ENCODE peak calls at places on chromosomes 4 and X, in six cellular contexts. X is psoas muscle; Q is colonic mucosa; H is effector memory CD4-positive, alpha-beta T cell; I is sigmoid colon; C is OCI-LY7. V is an unnamed sample. For H3K4me1, the result is how much of the 10 kb centered on the place peaks cover.

GRCh38 chrX:75609361-75609760 is 86.5 kb upstream of the ZDHHC15 start:
- DNase-seq in X (no peak), Q (no peak), H (no peak), I (no peak), C (no peak), V (no peak)

GRCh38 chrX:96684339-96685204 is at the start of gene DIAPH2:
- DNase-seq in X (peak), Q (peak), H (peak), I (peak), C (peak), V (peak)

GRCh38 chr4:151248519-151248918 is 28.4 kb upstream of the PRSS48 start:
- DNase-seq in X (no peak), Q (no peak), H (no peak), I (no peak), C (no peak), V (no peak)

GRCh38 chrX:24777660-24778059 is 83.9 kb downstream of the POLA1 start:
- DNase-seq in X (no peak), Q (no peak), H (no peak), I (no peak), C (peak), V (no peak)

GRCh38 chr4:136056748-136057147 is 1475.5 kb downstream of the PCDH18 start:
- DNase-seq in X (no peak), Q (no peak), H (no peak), I (no peak), C (no peak), V (no peak)

GRCh38 chrX:105823092-105823454 is 734 bp downstream of the NRK start:
- DNase-seq in X (no peak), Q (no peak), H (no peak), I (no peak), C (no peak), V (no peak)

GRCh38 chr4:155161357-155161756 is 47.1 kb upstream of the NPY2R start:
- DNase-seq in X (no peak), Q (no peak), H (no peak), I (no peak), C (no peak), V (no peak)

GRCh38 chr4:123741906-123742305 is 345.3 kb downstream of the SPRY1 start:
- DNase-seq in X (no peak), Q (no peak), H (no peak), I (no peak), C (no peak), V (no peak)

GRCh38 chr4:152778656-152779512 is 646 bp downstream of the TIGD4 start:
- DNase-seq in X (no peak), Q (peak), H (no peak), I (peak), C (peak), V (peak)

GRCh38 chr4:73599182-73599581 is 21.1 kb downstream of the RASSF6 start:
- DNase-seq in X (no peak), Q (peak), H (no peak), I (no peak), C (peak), V (no peak)

GRCh38 chr4:75658881-75659280 is 14.3 kb downstream of the G3BP2 start:
- DNase-seq in X (no peak), Q (no peak), H (no peak), I (no peak), C (no peak), V (no peak)

GRCh38 chrX:19744231-19744630 is 143.2 kb downstream of the SH3KBP1 start:
- DNase-seq in X (no peak), Q (no peak), H (no peak), I (no peak), C (no peak), V (no peak)

GRCh38 chr4:182380701-182381295 is 137.6 kb downstream of the TENM3 start:
- DNase-seq in X (no peak), Q (no peak), H (no peak), I (no peak), C (no peak), V (no peak)

GRCh38 chr4:103168993-103169392 is 29.1 kb downstream of the CENPE start:
- DNase-seq in X (no peak), Q (no peak), H (no peak), I (no peak), C (no peak), V (no peak)

GRCh38 chr4:18075823-18076433 is 54.4 kb upstream of the LCORL start:
- DNase-seq in X (peak), Q (peak), H (no peak), I (no peak), C (peak), V (peak)

GRCh38 chr4:180059216-180059881 is 2183.9 kb upstream of the TENM3 start:
- DNase-seq in X (peak), Q (peak), H (no peak), I (no peak), C (no peak), V (no peak)

GRCh38 chr4:174334628-174335027 is 50.9 kb downstream of the CEP44 start:
- DNase-seq in X (no peak), Q (no peak), H (no peak), I (no peak), C (no peak), V (no peak)

GRCh38 chr4:126834854-126835253 is 797.9 kb upstream of the INTU start:
- DNase-seq in X (no peak), Q (no peak), H (no peak), I (no peak), C (no peak), V (no peak)

GRCh38 chr4:148834804-148835598 is 392.8 kb upstream of the NR3C2 start:
- DNase-seq in X (no peak), Q (no peak), H (no peak), I (no peak), C (peak), V (no peak)

GRCh38 chr4:3369781-3370660 is 71.7 kb upstream of the HGFAC start:
- DNase-seq in X (no peak), Q (no peak), H (peak), I (peak), C (no peak), V (peak)

GRCh38 chr4:3366893-3367775 is 74.3 kb downstream of the RGS12 start:
- DNase-seq in X (no peak), Q (no peak), H (no peak), I (peak), C (no peak), V (no peak)

GRCh38 chr4:3367866-3368265 is 73.9 kb upstream of the HGFAC start:
- DNase-seq in X (no peak), Q (no peak), H (no peak), I (no peak), C (no peak), V (no peak)

GRCh38 chr4:3368841-3369760 is 72.7 kb upstream of the HGFAC start:
- DNase-seq in X (no peak), Q (no peak), H (no peak), I (peak), C (no peak), V (no peak)

GRCh38 chr4:3368334-3368733 is 73.4 kb upstream of the HGFAC start:
- DNase-seq in X (no peak), Q (no peak), H (no peak), I (peak), C (no peak), V (no peak)
- H3K4me1 ChIP-seq in X (under half), Q (under half), H (under half), I (under half), C (under half), V (under half)

GRCh38 chr4:2732526-2732925 is 23.6 kb downstream of the TNIP2 start:
- DNase-seq in X (no peak), Q (no peak), H (no peak), I (peak), C (no peak), V (no peak)

GRCh38 chr4:2729533-2729875 is 26.6 kb downstream of the TNIP2 start:
- DNase-seq in X (no peak), Q (no peak), H (no peak), I (peak), C (no peak), V (no peak)

GRCh38 chr4:2728221-2728620 is 27.9 kb downstream of the TNIP2 start:
- DNase-seq in X (no peak), Q (no peak), H (no peak), I (peak), C (no peak), V (no peak)

GRCh38 chr4:2731907-2732314 is 24.2 kb downstream of the TNIP2 start:
- DNase-seq in X (no peak), Q (no peak), H (no peak), I (peak), C (no peak), V (no peak)

DNA sequence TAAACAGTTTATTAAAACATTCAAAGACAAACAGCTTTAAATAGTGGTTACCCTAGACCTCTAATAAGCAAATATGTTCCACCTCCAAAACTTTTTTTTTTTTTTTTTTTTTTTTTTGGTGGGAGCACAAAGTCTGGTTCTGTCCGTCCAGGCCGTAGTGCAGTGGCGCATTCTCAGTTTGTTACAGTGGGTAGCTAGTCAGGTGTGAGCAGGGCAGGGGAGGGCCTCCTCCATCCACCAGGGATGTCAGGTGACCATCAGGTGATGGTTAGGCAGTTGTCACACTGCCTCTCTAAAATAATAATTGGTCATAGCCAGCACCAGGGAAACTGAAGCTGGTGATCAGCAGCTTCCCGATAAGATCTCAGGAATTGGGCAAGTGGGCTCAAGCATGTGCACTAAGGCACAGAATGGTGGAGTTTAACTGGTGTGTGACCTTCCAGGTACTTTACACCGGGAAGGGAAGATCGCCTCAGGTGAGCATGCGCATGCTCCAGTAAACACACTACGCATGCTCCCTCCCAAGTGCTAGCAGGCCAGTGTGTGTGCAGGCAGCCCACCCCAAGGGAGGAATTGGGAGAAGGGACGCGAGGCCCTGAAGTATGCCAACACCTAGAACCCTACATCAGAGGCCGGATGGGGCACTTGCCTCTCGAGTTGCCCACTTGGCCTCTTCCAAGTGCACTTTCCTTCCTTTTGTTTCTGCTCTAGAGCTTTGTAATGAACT is 27.2 kb downstream of the TNIP2 start:
- DNase-seq in X (no peak), Q (no peak), H (no peak), I (peak), C (no peak), V (no peak)
- H3K4me3 ChIP-seq in X (no peak), Q (no peak), H (no peak), I (no peak), C (no peak), V (no peak)

GRCh38 chrX:39774804-39775112 is 323.0 kb downstream of the BCOR start:
- DNase-seq in X (no peak), Q (no peak), H (no peak), I (no peak), C (no peak), V (no peak)
- H3K4me1 ChIP-seq in X (under half), Q (under half), H (under half), I (under half), C (under half), V (under half)

GRCh38 chr4:165331316-165331715 is 3.8 kb downstream of the MSMO1 start:
- DNase-seq in X (no peak), Q (no peak), H (no peak), I (no peak), C (peak), V (no peak)

GRCh38 chr4:165331823-165332222 is 4.4 kb downstream of the MSMO1 start:
- DNase-seq in X (no peak), Q (no peak), H (no peak), I (no peak), C (no peak), V (no peak)

GRCh38 chr4:165330071-165330470 is 2.6 kb downstream of the MSMO1 start:
- DNase-seq in X (no peak), Q (no peak), H (no peak), I (no peak), C (no peak), V (no peak)

GRCh38 chr4:165332502-165332901 is 5.0 kb downstream of the MSMO1 start:
- DNase-seq in X (no peak), Q (no peak), H (no peak), I (no peak), C (no peak), V (no peak)

DNA sequence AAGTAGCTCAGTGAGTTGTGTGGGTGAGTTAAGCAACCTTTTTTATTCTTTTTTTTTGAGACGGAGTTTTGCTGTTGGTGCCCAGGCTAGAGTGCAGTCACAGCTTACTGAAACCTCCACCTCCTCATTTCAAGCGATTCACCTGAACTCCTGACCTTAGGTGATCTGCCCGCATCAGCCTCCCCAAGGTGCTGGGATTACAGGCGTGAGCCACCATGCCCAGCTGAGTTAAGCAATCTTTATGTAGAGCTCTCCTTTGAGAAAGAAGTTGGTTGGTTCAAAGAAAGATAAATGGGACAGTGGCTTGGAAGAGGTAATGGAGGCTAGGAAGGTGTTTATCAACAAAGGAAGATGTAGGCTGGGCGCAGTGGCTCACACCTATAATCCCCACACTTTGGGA is 3.2 kb downstream of the MSMO1 start:
- DNase-seq in X (no peak), Q (no peak), H (no peak), I (no peak), C (no peak), V (no peak)
- H3K4me3 ChIP-seq in X (no peak), Q (peak), H (no peak), I (no peak), C (peak), V (no peak)

GRCh38 chrX:79176028-79176427 is 31.5 kb downstream of the GPR174 start:
- DNase-seq in X (no peak), Q (no peak), H (no peak), I (no peak), C (no peak), V (no peak)

GRCh38 chrX:79169484-79169883 is 25.0 kb downstream of the GPR174 start:
- DNase-seq in X (no peak), Q (no peak), H (no peak), I (no peak), C (no peak), V (no peak)

GRCh38 chrX:79170632-79171031 is 26.1 kb downstream of the GPR174 start:
- DNase-seq in X (no peak), Q (no peak), H (no peak), I (no peak), C (no peak), V (no peak)

GRCh38 chrX:79174949-79175644 is 30.6 kb downstream of the GPR174 start:
- DNase-seq in X (no peak), Q (no peak), H (no peak), I (no peak), C (no peak), V (no peak)
- H3K4me1 ChIP-seq in X (under half), Q (under half), H (under half), I (under half), C (under half), V (under half)